ENCODE peak calls at places on chromosomes 16 and 17, in six cellular contexts. One of them, this sample, is unnamed. For H3K36me3, the result is how much of the 10 kb centered on the place peaks cover.

GRCh38 chr17:76422406-76422805 is 30.5 kb downstream of the UBE2O start:
- DNase-seq in astrocyte: no peak
- DNase-seq in cardiac muscle cell: no peak
- DNase-seq in aorta: peak
- DNase-seq in uterus: no peak
- DNase-seq in BJ: no peak
- DNase-seq in this sample: no peak

GRCh38 chr16:20675488-20676267 is 21.8 kb downstream of the ACSM1 start:
- DNase-seq in uterus: peak
- DNase-seq in BJ: no peak
- DNase-seq in aorta: no peak
- DNase-seq in astrocyte: no peak
- DNase-seq in cardiac muscle cell: peak
- DNase-seq in this sample: no peak

GRCh38 chr17:42780816-42781638 is 617 bp downstream of the WNK4 start:
- DNase-seq in aorta: no peak
- DNase-seq in astrocyte: no peak
- DNase-seq in cardiac muscle cell: no peak
- DNase-seq in BJ: no peak
- DNase-seq in uterus: no peak
- DNase-seq in this sample: no peak

GRCh38 chr16:23724438-23725131 is 11.6 kb upstream of the ERN2 start:
- DNase-seq in uterus: no peak
- DNase-seq in cardiac muscle cell: no peak
- DNase-seq in aorta: no peak
- DNase-seq in BJ: no peak
- DNase-seq in astrocyte: no peak
- DNase-seq in this sample: no peak

GRCh38 chr17:72222571-72222970 is 101.8 kb downstream of the SOX9 start:
- DNase-seq in uterus: no peak
- DNase-seq in astrocyte: no peak
- DNase-seq in cardiac muscle cell: no peak
- DNase-seq in aorta: no peak
- DNase-seq in BJ: no peak
- DNase-seq in this sample: no peak

GRCh38 chr17:31279401-31279800 is 17.6 kb downstream of the OMG start:
- DNase-seq in uterus: no peak
- DNase-seq in cardiac muscle cell: peak
- DNase-seq in astrocyte: no peak
- DNase-seq in aorta: no peak
- DNase-seq in BJ: no peak
- DNase-seq in this sample: no peak

GRCh38 chr17:63399856-63400255 is 46.2 kb downstream of the CYB561 start:
- DNase-seq in cardiac muscle cell: peak
- DNase-seq in astrocyte: peak
- DNase-seq in uterus: peak
- DNase-seq in BJ: no peak
- DNase-seq in aorta: peak
- DNase-seq in this sample: peak

GRCh38 chr17:17725853-17726720 is 44.8 kb downstream of the RAI1 start:
- DNase-seq in astrocyte: no peak
- DNase-seq in BJ: no peak
- DNase-seq in cardiac muscle cell: no peak
- DNase-seq in uterus: no peak
- DNase-seq in aorta: no peak
- DNase-seq in this sample: no peak

GRCh38 chr16:29809031-29809747 is 2.8 kb upstream of the PRRT2 start:
- DNase-seq in BJ: no peak
- DNase-seq in cardiac muscle cell: no peak
- DNase-seq in uterus: peak
- DNase-seq in aorta: no peak
- DNase-seq in astrocyte: no peak
- DNase-seq in this sample: no peak

GRCh38 chr16:67885976-67886375 is 1.3 kb downstream of the NRN1L start:
- DNase-seq in astrocyte: no peak
- DNase-seq in BJ: no peak
- DNase-seq in uterus: no peak
- DNase-seq in aorta: no peak
- DNase-seq in cardiac muscle cell: no peak
- DNase-seq in this sample: no peak
- H3K36me3 ChIP-seq in astrocyte: under half
- H3K36me3 ChIP-seq in BJ: under half
- H3K36me3 ChIP-seq in uterus: under half
- H3K36me3 ChIP-seq in aorta: under half
- H3K36me3 ChIP-seq in cardiac muscle cell: under half
- H3K36me3 ChIP-seq in this sample: under half

GRCh38 chr16:75236736-75237397 is 14.6 kb downstream of the BCAR1 start:
- DNase-seq in cardiac muscle cell: no peak
- DNase-seq in uterus: no peak
- DNase-seq in astrocyte: no peak
- DNase-seq in aorta: no peak
- DNase-seq in BJ: no peak
- DNase-seq in this sample: no peak
- H3K36me3 ChIP-seq in cardiac muscle cell: under half
- H3K36me3 ChIP-seq in uterus: under half
- H3K36me3 ChIP-seq in astrocyte: under half
- H3K36me3 ChIP-seq in aorta: under half
- H3K36me3 ChIP-seq in BJ: half or more
- H3K36me3 ChIP-seq in this sample: under half

GRCh38 chr17:50075446-50076032 is 19.6 kb upstream of the PDK2 start:
- DNase-seq in astrocyte: no peak
- DNase-seq in uterus: no peak
- DNase-seq in BJ: no peak
- DNase-seq in aorta: peak
- DNase-seq in cardiac muscle cell: no peak
- DNase-seq in this sample: no peak

GRCh38 chr17:50074227-50074626 is 18.3 kb downstream of the ITGA3 start:
- DNase-seq in uterus: no peak
- DNase-seq in BJ: no peak
- DNase-seq in astrocyte: no peak
- DNase-seq in cardiac muscle cell: no peak
- DNase-seq in aorta: no peak
- DNase-seq in this sample: no peak

GRCh38 chr17:50076591-50077235 is 18.4 kb upstream of the PDK2 start:
- DNase-seq in uterus: no peak
- DNase-seq in BJ: no peak
- DNase-seq in aorta: no peak
- DNase-seq in cardiac muscle cell: no peak
- DNase-seq in astrocyte: no peak
- DNase-seq in this sample: no peak

GRCh38 chr17:50078430-50078829 is 16.7 kb upstream of the PDK2 start:
- DNase-seq in astrocyte: no peak
- DNase-seq in cardiac muscle cell: no peak
- DNase-seq in BJ: no peak
- DNase-seq in uterus: no peak
- DNase-seq in aorta: no peak
- DNase-seq in this sample: no peak

GRCh38 chr17:50076221-50076590 is 18.9 kb upstream of the PDK2 start:
- DNase-seq in cardiac muscle cell: no peak
- DNase-seq in uterus: no peak
- DNase-seq in aorta: peak
- DNase-seq in astrocyte: no peak
- DNase-seq in BJ: no peak
- DNase-seq in this sample: no peak
- H3K36me3 ChIP-seq in cardiac muscle cell: under half
- H3K36me3 ChIP-seq in uterus: under half
- H3K36me3 ChIP-seq in aorta: under half
- H3K36me3 ChIP-seq in astrocyte: half or more
- H3K36me3 ChIP-seq in BJ: half or more
- H3K36me3 ChIP-seq in this sample: half or more

GRCh38 chr17:29533976-29534375 is 32.9 kb downstream of the ABHD15 start:
- DNase-seq in astrocyte: no peak
- DNase-seq in BJ: no peak
- DNase-seq in cardiac muscle cell: no peak
- DNase-seq in aorta: no peak
- DNase-seq in uterus: no peak
- DNase-seq in this sample: no peak
- H3K36me3 ChIP-seq in astrocyte: under half
- H3K36me3 ChIP-seq in BJ: under half
- H3K36me3 ChIP-seq in cardiac muscle cell: half or more
- H3K36me3 ChIP-seq in aorta: under half
- H3K36me3 ChIP-seq in uterus: under half
- H3K36me3 ChIP-seq in this sample: under half

DNA sequence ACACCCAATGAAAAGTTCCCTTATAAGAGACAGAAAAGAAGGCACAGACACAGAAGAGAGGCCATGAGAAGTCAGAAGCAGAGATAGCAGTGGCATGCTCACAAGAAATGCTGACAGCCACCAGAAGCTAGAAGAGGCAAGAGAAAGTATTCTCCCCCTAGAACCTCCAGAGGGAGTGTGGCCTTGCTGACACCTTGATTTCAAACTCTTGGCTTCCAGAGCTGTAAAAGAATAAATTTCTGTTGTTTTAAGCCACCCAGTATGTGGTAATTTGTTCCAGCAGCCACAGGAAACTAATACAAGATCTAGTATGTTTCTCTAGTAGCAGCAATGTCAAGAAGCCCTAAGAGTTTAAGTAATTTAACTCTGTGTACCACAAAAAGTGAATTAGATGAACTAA is 87.2 kb upstream of the NOG start:
- DNase-seq in uterus: no peak
- DNase-seq in BJ: no peak
- DNase-seq in astrocyte: no peak
- DNase-seq in cardiac muscle cell: no peak
- DNase-seq in aorta: no peak
- DNase-seq in this sample: no peak
- H3K36me3 ChIP-seq in uterus: under half
- H3K36me3 ChIP-seq in BJ: under half
- H3K36me3 ChIP-seq in astrocyte: under half
- H3K36me3 ChIP-seq in cardiac muscle cell: under half
- H3K36me3 ChIP-seq in aorta: under half
- H3K36me3 ChIP-seq in this sample: under half

GRCh38 chr17:45291170-45291805 is 25.5 kb downstream of the MAP3K14 start:
- DNase-seq in cardiac muscle cell: no peak
- DNase-seq in aorta: no peak
- DNase-seq in BJ: no peak
- DNase-seq in astrocyte: no peak
- DNase-seq in uterus: no peak
- DNase-seq in this sample: no peak

GRCh38 chr17:45290269-45290765 is 26.5 kb downstream of the MAP3K14 start:
- DNase-seq in astrocyte: no peak
- DNase-seq in uterus: no peak
- DNase-seq in aorta: no peak
- DNase-seq in BJ: no peak
- DNase-seq in cardiac muscle cell: no peak
- DNase-seq in this sample: no peak

GRCh38 chr17:45289316-45290268 is 27.2 kb downstream of the MAP3K14 start:
- DNase-seq in astrocyte: no peak
- DNase-seq in BJ: no peak
- DNase-seq in cardiac muscle cell: no peak
- DNase-seq in uterus: no peak
- DNase-seq in aorta: no peak
- DNase-seq in this sample: no peak

GRCh38 chr17:45287526-45288264 is 25.8 kb upstream of the SPATA32 start:
- DNase-seq in astrocyte: no peak
- DNase-seq in uterus: no peak
- DNase-seq in aorta: no peak
- DNase-seq in BJ: no peak
- DNase-seq in cardiac muscle cell: no peak
- DNase-seq in this sample: no peak

GRCh38 chr17:45288825-45289224 is 26.9 kb upstream of the SPATA32 start:
- DNase-seq in uterus: peak
- DNase-seq in BJ: no peak
- DNase-seq in cardiac muscle cell: no peak
- DNase-seq in astrocyte: peak
- DNase-seq in aorta: no peak
- DNase-seq in this sample: no peak
- H3K36me3 ChIP-seq in uterus: under half
- H3K36me3 ChIP-seq in BJ: under half
- H3K36me3 ChIP-seq in cardiac muscle cell: under half
- H3K36me3 ChIP-seq in astrocyte: under half
- H3K36me3 ChIP-seq in aorta: under half
- H3K36me3 ChIP-seq in this sample: half or more

GRCh38 chr16:66606000-66606751 is 1.7 kb downstream of the CMTM3 start:
- DNase-seq in uterus: no peak
- DNase-seq in aorta: no peak
- DNase-seq in cardiac muscle cell: no peak
- DNase-seq in astrocyte: no peak
- DNase-seq in BJ: no peak
- DNase-seq in this sample: no peak
- H3K36me3 ChIP-seq in uterus: under half
- H3K36me3 ChIP-seq in aorta: under half
- H3K36me3 ChIP-seq in cardiac muscle cell: under half
- H3K36me3 ChIP-seq in astrocyte: under half
- H3K36me3 ChIP-seq in BJ: under half
- H3K36me3 ChIP-seq in this sample: under half

GRCh38 chr17:16447676-16448075 is 32.3 kb downstream of the TRPV2 start:
- DNase-seq in cardiac muscle cell: no peak
- DNase-seq in BJ: no peak
- DNase-seq in astrocyte: no peak
- DNase-seq in uterus: no peak
- DNase-seq in aorta: no peak
- DNase-seq in this sample: no peak

GRCh38 chr17:16446338-16446983 is 31.1 kb downstream of the TRPV2 start:
- DNase-seq in aorta: no peak
- DNase-seq in astrocyte: no peak
- DNase-seq in BJ: no peak
- DNase-seq in cardiac muscle cell: no peak
- DNase-seq in uterus: no peak
- DNase-seq in this sample: no peak

GRCh38 chr17:16449121-16449570 is 33.8 kb downstream of the TRPV2 start:
- DNase-seq in aorta: no peak
- DNase-seq in BJ: no peak
- DNase-seq in cardiac muscle cell: peak
- DNase-seq in astrocyte: peak
- DNase-seq in uterus: no peak
- DNase-seq in this sample: no peak

GRCh38 chr17:16450028-16450427 is 34.7 kb downstream of the TRPV2 start:
- DNase-seq in astrocyte: no peak
- DNase-seq in BJ: no peak
- DNase-seq in cardiac muscle cell: no peak
- DNase-seq in uterus: no peak
- DNase-seq in aorta: no peak
- DNase-seq in this sample: no peak

GRCh38 chr17:16448490-16448889 is 33.1 kb downstream of the TRPV2 start:
- DNase-seq in BJ: no peak
- DNase-seq in astrocyte: no peak
- DNase-seq in cardiac muscle cell: no peak
- DNase-seq in uterus: no peak
- DNase-seq in aorta: no peak
- DNase-seq in this sample: no peak
- H3K36me3 ChIP-seq in BJ: under half
- H3K36me3 ChIP-seq in astrocyte: under half
- H3K36me3 ChIP-seq in cardiac muscle cell: under half
- H3K36me3 ChIP-seq in uterus: under half
- H3K36me3 ChIP-seq in aorta: under half
- H3K36me3 ChIP-seq in this sample: under half